ENCODE peak calls at places on chromosome 1, in nine cellular contexts. F is bronchial epithelial cell, K is choroid plexus epithelial cell, R is fibroblast of lung, L is thoracic aorta, B is right lobe of liver, A is fibroblast of the aortic adventitia, X is Panc1, Z is fibroblast of mammary gland. M is an unnamed sample.

GRCh38 chr1:151992345-151993083 is 1.1 kb downstream of the S100A10 start:
- DNase-seq in F (peak; percentile 99), K (peak; percentile 83), R (peak; percentile 90), L (peak; percentile 76), B (peak; percentile 71), A (peak; percentile 97), X (peak; percentile 99), Z (peak; percentile 96), M (peak; percentile 93)

GRCh38 chr1:240030236-240030635 is 61.4 kb upstream of the FMN2 start:
- DNase-seq in F (no peak), K (peak; percentile 47), R (no peak), L (no peak), B (no peak), A (peak; percentile 17), X (no peak), Z (no peak), M (peak; percentile 43)

GRCh38 chr1:43819354-43819753 is 112.0 kb downstream of the ST3GAL3 start:
- DNase-seq in F (no peak), K (no peak), R (no peak), L (no peak), B (no peak), A (no peak), X (no peak), Z (no peak), M (no peak)

GRCh38 chr1:199335496-199335895 is 692.0 kb upstream of the NR5A2 start:
- DNase-seq in F (no peak), K (peak; percentile 50), R (peak; percentile 12), L (no peak), B (no peak), A (peak; percentile 15), X (no peak), Z (peak; percentile 11), M (peak; percentile 4)

GRCh38 chr1:23664837-23665795 is 26.5 kb upstream of the RPL11 start:
- DNase-seq in F (peak; percentile 22), K (peak; percentile 60), R (peak; percentile 26), L (no peak), B (no peak), A (peak; percentile 56), X (no peak), Z (peak; percentile 52), M (peak; percentile 43)

GRCh38 chr1:243623831-243624230 is 226.2 kb downstream of the AKT3 start:
- DNase-seq in F (no peak), K (peak; percentile 64), R (peak; percentile 51), L (no peak), B (no peak), A (no peak), X (no peak), Z (peak; percentile 49), M (peak; percentile 78)

GRCh38 chr1:107142370-107142668 is 1.5 kb downstream of the NTNG1 start:
- DNase-seq in F (no peak), K (no peak), R (no peak), L (no peak), B (no peak), A (no peak), X (no peak), Z (no peak), M (no peak)

GRCh38 chr1:169044296-169044695 is 62.2 kb upstream of the ATP1B1 start:
- DNase-seq in F (peak; percentile 26), K (peak; percentile 18), R (no peak), L (no peak), B (no peak), A (no peak), X (no peak), Z (no peak), M (no peak)

GRCh38 chr1:115077286-115077983 is 11.9 kb downstream of the TSPAN2 start:
- DNase-seq in F (no peak), K (no peak), R (no peak), L (no peak), B (no peak), A (no peak), X (no peak), Z (peak; percentile 31), M (no peak)

GRCh38 chr1:27508139-27508665 is 18.2 kb upstream of the WASF2 start:
- DNase-seq in F (peak; percentile 48), K (no peak), R (no peak), L (no peak), B (no peak), A (no peak), X (no peak), Z (no peak), M (no peak)
- TF ChIP-seq CTCF in F (peak; percentile 22), K (no peak), R (no peak), L (no peak), B (no peak), A (no peak), X (no peak), Z (no peak), M (peak; percentile 9)

GRCh38 chr1:40451238-40451585 is 936 bp downstream of the ZFP69B start:
- DNase-seq in F (peak; percentile 2), K (no peak), R (no peak), L (no peak), B (no peak), A (no peak), X (no peak), Z (no peak), M (no peak)
- H3K4me3 ChIP-seq in F (peak overlapping the region; percentile 62), K (peak overlapping the region; percentile 69), R (peak overlapping the region; percentile 85), L (peak overlapping the region; percentile 77), B (no peak overlapping the region), A (peak overlapping the region; percentile 80), X (peak overlapping the region; percentile 86), Z (peak overlapping the region; percentile 72), M (peak overlapping the region; percentile 78)

DNA sequence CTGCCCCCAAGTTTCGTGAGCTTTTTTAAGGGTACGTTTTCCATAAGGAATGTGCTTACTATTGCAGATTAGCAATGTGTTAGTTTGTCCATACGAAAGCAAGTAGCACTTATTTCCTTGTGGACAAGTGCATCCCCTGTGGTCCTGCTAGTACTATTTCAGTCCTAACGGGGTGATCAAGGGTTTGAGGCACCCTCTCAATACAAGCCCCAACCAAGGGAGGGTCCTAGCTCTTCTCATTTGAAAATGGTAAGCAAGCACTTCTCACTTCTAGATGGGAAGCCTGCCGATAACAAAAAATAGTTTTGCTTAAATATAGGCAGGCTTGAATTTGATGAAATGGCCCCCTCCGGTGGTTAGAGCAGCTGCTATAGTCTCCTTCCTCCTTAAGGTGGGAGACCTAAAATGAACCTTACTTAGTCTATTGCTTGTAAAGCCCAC is 64.0 kb upstream of the HMCN1 start:
- DNase-seq in F (peak; percentile 64), K (peak; percentile 70), R (peak; percentile 54), L (no peak), B (no peak), A (peak; percentile 66), X (no peak), Z (peak; percentile 46), M (peak; percentile 54)
- TF ChIP-seq CTCF in F (peak; percentile 49), K (peak; percentile 74), R (peak; percentile 60), L (peak; percentile 22), B (peak; percentile 64), A (peak; percentile 56), X (peak; percentile 71), Z (peak; percentile 59), M (peak; percentile 53)

DNA sequence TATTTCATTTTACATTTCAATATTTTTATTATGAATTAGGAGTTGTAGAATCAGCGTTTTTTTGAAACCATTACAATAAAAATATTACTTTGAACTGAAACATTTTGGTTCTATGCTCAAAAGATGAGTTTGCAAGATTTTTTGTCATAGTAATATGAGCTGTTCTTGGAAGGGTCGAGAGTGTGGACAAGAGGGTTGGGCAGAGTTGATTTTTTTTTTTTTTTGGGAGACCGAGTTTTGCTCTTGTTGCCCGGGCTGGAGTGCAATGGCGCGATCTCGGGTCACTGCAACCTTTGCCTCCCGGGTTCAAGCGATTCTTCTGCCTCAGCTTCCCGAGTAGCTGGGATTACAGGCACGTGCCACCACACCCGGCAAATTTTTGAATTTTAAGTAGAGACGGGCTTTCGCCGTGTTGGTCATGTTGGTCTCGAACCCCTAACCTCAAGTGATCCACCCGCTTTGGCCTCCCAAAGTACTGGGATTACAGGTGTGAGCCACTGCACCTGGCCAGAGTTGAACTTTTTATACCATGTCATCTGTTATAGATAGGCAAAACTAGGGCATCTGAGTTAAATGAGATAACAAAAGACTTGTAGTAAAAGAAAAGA is 3.3 kb downstream of the CACYBP start:
- DNase-seq in F (no peak), K (no peak), R (no peak), L (no peak), B (no peak), A (peak; percentile 64), X (no peak), Z (peak; percentile 54), M (no peak)
- H3K4me3 ChIP-seq in F (no peak overlapping the region), K (no peak overlapping the region), R (peak overlapping the region; percentile 9), L (no peak overlapping the region), B (no peak overlapping the region), A (peak overlapping the region; percentile 44), X (no peak overlapping the region), Z (peak overlapping the region; percentile 25), M (no peak overlapping the region)

DNA sequence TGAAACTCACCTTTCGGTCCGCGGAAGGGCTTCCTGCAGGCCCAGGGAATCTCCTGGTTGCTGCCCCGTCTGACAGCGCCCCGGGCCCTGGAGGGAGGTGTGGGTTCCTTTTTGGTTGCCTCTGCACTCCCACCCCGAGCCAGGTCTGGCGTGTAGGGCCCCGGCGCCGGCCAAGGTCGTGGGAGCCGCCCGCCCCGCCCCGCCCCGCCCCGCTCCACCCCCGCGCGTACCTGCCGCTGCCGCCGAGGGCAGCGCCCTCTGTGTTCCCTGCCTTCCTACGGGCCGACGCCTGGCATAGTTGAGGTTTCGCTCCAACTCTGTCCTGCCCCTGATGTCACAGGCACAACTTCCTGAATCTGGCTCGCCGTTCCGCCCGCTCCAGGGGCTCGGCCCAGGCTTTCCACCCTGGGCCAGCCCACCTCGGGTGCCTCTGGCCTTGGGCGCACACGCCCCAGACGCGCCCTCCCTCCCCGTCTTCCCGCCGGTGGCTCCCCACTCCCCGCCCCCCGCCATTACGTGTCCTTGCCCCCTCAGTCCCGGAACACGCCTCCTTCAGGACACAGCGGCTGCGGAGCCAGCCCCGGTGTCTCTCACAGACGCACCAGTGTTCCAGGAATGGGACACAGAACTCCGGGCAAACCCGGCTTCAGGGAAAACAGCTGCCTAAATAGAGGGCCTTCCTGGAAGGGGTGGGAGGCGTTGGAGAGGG is at the start of gene KIAA0040:
- DNase-seq in F (peak; percentile 70), K (no peak), R (no peak), L (peak; percentile 51), B (peak; percentile 87), A (no peak), X (no peak), Z (no peak), M (peak; percentile 22)
- TF ChIP-seq CTCF in F (peak; percentile 29), K (no peak), R (no peak), L (no peak), B (peak; percentile 6), A (no peak), X (peak; percentile 15), Z (no peak), M (no peak)

M was measured in fibroblast of villous mesenchyme.